ENCODE peak calls at places on chromosomes 11 and 22, in six cellular contexts. One of them, this sample, is unnamed.

GRCh38 chr11:27409060-27409459 is 46.0 kb upstream of the CCDC34 start:
- DNase-seq in H1: no peak
- DNase-seq in endothelial cell of umbilical vein: no peak
- DNase-seq in K562: no peak
- DNase-seq in HepG2: no peak
- DNase-seq in A549: no peak
- DNase-seq in this sample: no peak

GRCh38 chr22:39253427-39254070 is 8.8 kb upstream of the PDGFB start:
- DNase-seq in K562: peak; percentile 70
- DNase-seq in endothelial cell of umbilical vein: peak; percentile 92
- DNase-seq in HepG2: no peak
- DNase-seq in H1: no peak
- DNase-seq in A549: peak; percentile 86
- DNase-seq in this sample: no peak

GRCh38 chr11:8090756-8091155 is 9.7 kb downstream of the TUB start:
- DNase-seq in endothelial cell of umbilical vein: peak; percentile 41
- DNase-seq in HepG2: peak; percentile 20
- DNase-seq in A549: no peak
- DNase-seq in H1: peak; percentile 44
- DNase-seq in K562: peak; percentile 48
- DNase-seq in this sample: peak; percentile 85

GRCh38 chr11:60700689-60701508 is 1.5 kb downstream of the MS4A8 start:
- DNase-seq in endothelial cell of umbilical vein: peak; percentile 24
- DNase-seq in H1: no peak
- DNase-seq in K562: peak; percentile 23
- DNase-seq in HepG2: peak; percentile 29
- DNase-seq in A549: peak; percentile 24
- DNase-seq in this sample: peak; percentile 50

GRCh38 chr11:68655406-68655805 is 28.9 kb upstream of the GAL start:
- DNase-seq in endothelial cell of umbilical vein: no peak
- DNase-seq in HepG2: no peak
- DNase-seq in K562: no peak
- DNase-seq in H1: no peak
- DNase-seq in A549: no peak
- DNase-seq in this sample: no peak

GRCh38 chr11:117328414-117329010 is 858 bp downstream of the CEP164 start:
- DNase-seq in A549: no peak
- DNase-seq in K562: peak; percentile 64
- DNase-seq in HepG2: no peak
- DNase-seq in H1: no peak
- DNase-seq in endothelial cell of umbilical vein: peak; percentile 67
- DNase-seq in this sample: no peak

GRCh38 chr11:117220999-117221774 is 10.7 kb downstream of the PCSK7 start:
- DNase-seq in HepG2: no peak
- DNase-seq in endothelial cell of umbilical vein: no peak
- DNase-seq in H1: no peak
- DNase-seq in K562: no peak
- DNase-seq in A549: no peak
- DNase-seq in this sample: no peak

GRCh38 chr11:119023741-119024140 is 5.2 kb downstream of the TRAPPC4 start:
- DNase-seq in A549: no peak
- DNase-seq in K562: no peak
- DNase-seq in HepG2: no peak
- DNase-seq in endothelial cell of umbilical vein: no peak
- DNase-seq in H1: no peak
- DNase-seq in this sample: no peak

GRCh38 chr22:25453557-25453956 is 110.9 kb upstream of the GRK3 start:
- DNase-seq in HepG2: no peak
- DNase-seq in K562: no peak
- DNase-seq in endothelial cell of umbilical vein: no peak
- DNase-seq in H1: no peak
- DNase-seq in A549: no peak
- DNase-seq in this sample: no peak

GRCh38 chr11:126308271-126308671 is 4.4 kb downstream of the DCPS start:
- DNase-seq in K562: no peak
- DNase-seq in H1: no peak
- DNase-seq in A549: no peak
- DNase-seq in endothelial cell of umbilical vein: no peak
- DNase-seq in HepG2: no peak
- DNase-seq in this sample: no peak

GRCh38 chr11:19768197-19768596 is 55.6 kb downstream of the NAV2 start:
- DNase-seq in H1: no peak
- DNase-seq in HepG2: no peak
- DNase-seq in endothelial cell of umbilical vein: no peak
- DNase-seq in K562: no peak
- DNase-seq in A549: no peak
- DNase-seq in this sample: no peak

GRCh38 chr22:23068096-23068831 is 2.1 kb upstream of the GNAZ start:
- DNase-seq in A549: no peak
- DNase-seq in endothelial cell of umbilical vein: no peak
- DNase-seq in HepG2: no peak
- DNase-seq in K562: no peak
- DNase-seq in H1: no peak
- DNase-seq in this sample: peak; percentile 4

DNA sequence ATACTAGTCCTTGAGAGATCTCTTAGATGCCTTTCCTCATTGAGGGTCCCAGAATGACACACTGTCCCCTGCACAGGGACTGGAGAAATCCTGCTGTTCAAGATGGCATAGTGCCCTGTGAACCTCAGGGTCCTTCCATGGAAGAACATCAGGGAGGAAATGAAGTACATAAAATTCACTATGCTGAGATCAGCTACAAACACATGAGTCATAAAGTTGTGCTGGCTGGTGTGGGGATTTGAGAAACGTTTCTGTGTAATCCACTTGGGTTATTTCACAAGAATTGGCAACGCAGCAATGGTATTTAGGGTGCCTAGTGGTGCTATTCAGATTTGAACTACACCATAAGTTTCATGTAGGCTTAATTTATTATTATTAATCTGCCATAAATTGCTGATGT is 174.4 kb downstream of the MAML2 start:
- DNase-seq in HepG2: no peak
- DNase-seq in K562: no peak
- DNase-seq in H1: no peak
- DNase-seq in A549: peak; percentile 44
- DNase-seq in endothelial cell of umbilical vein: peak; percentile 69
- DNase-seq in this sample: no peak
- TF ChIP-seq JUN in HepG2: no peak
- TF ChIP-seq JUN in K562: no peak
- TF ChIP-seq JUN in H1: no peak
- TF ChIP-seq JUN in A549: no peak
- TF ChIP-seq JUN in endothelial cell of umbilical vein: peak; percentile 64
- TF ChIP-seq JUN in this sample: no peak

DNA sequence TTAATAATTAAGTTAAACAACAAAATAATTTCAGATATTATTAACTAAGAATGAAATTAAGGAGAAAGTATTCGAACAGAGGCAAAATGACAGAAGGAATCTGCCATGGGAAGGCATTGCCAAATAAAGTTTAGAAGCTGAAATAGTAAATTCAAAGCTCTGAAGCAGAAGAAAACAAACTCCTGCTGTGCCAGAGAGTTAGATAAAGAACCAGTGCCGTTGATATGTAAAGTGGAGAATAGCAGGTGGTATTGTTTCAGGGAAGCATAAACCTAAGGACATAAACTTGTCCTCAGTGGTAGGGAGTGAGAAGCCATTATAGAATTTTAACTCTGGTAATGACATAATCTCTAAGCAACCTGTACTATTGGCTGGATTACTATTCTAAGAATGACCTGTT is 2.7 kb upstream of the HBG2 start:
- DNase-seq in endothelial cell of umbilical vein: no peak
- DNase-seq in K562: no peak
- DNase-seq in H1: no peak
- DNase-seq in A549: no peak
- DNase-seq in HepG2: no peak
- DNase-seq in this sample: no peak
- TF ChIP-seq JUN in endothelial cell of umbilical vein: no peak
- TF ChIP-seq JUN in K562: no peak
- TF ChIP-seq JUN in H1: no peak
- TF ChIP-seq JUN in A549: no peak
- TF ChIP-seq JUN in HepG2: no peak
- TF ChIP-seq JUN in this sample: no peak

DNA sequence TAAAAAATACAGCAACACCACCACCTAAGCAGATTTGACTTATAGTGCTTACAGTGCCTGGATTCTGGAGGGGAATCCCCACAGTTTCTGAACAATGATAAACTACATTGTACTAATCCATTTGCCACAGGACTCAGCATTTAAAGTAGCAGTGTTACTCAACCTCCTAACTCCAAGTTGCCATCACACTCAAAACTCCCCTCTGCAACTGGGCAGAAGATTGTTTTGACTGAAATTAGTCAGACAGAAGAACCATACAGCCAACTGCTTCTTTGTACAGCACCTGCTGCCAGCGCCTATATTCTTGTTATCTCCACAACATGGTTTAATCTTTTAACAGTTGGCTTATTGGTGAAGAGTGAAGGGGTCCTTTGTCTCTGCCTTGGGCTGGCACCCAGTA is 273.3 kb downstream of the DCDC1 start:
- DNase-seq in K562: no peak
- DNase-seq in H1: no peak
- DNase-seq in A549: no peak
- DNase-seq in HepG2: no peak
- DNase-seq in endothelial cell of umbilical vein: no peak
- DNase-seq in this sample: no peak
- TF ChIP-seq JUN in K562: no peak
- TF ChIP-seq JUN in H1: no peak
- TF ChIP-seq JUN in A549: no peak
- TF ChIP-seq JUN in HepG2: no peak
- TF ChIP-seq JUN in endothelial cell of umbilical vein: no peak
- TF ChIP-seq JUN in this sample: no peak

GRCh38 chr11:41997860-41998259 is 538.4 kb upstream of the LRRC4C start:
- DNase-seq in K562: no peak
- DNase-seq in A549: no peak
- DNase-seq in HepG2: no peak
- DNase-seq in H1: no peak
- DNase-seq in endothelial cell of umbilical vein: no peak
- DNase-seq in this sample: no peak
- TF ChIP-seq JUN in K562: no peak
- TF ChIP-seq JUN in A549: no peak
- TF ChIP-seq JUN in HepG2: no peak
- TF ChIP-seq JUN in H1: no peak
- TF ChIP-seq JUN in endothelial cell of umbilical vein: no peak
- TF ChIP-seq JUN in this sample: no peak

GRCh38 chr11:13333456-13333957 is 55.9 kb downstream of the BMAL1 start:
- DNase-seq in endothelial cell of umbilical vein: no peak
- DNase-seq in H1: no peak
- DNase-seq in K562: no peak
- DNase-seq in HepG2: peak; percentile 18
- DNase-seq in A549: no peak
- DNase-seq in this sample: no peak
- TF ChIP-seq JUN in endothelial cell of umbilical vein: no peak
- TF ChIP-seq JUN in H1: no peak
- TF ChIP-seq JUN in K562: no peak
- TF ChIP-seq JUN in HepG2: no peak
- TF ChIP-seq JUN in A549: peak; percentile 49
- TF ChIP-seq JUN in this sample: no peak

GRCh38 chr11:43576834-43577521 is 103.6 kb upstream of the HSD17B12 start:
- DNase-seq in HepG2: peak; percentile 32
- DNase-seq in endothelial cell of umbilical vein: peak; percentile 40
- DNase-seq in H1: no peak
- DNase-seq in A549: peak; percentile 66
- DNase-seq in K562: peak; percentile 84
- DNase-seq in this sample: peak; percentile 92
- TF ChIP-seq JUN in HepG2: no peak
- TF ChIP-seq JUN in endothelial cell of umbilical vein: no peak
- TF ChIP-seq JUN in H1: no peak
- TF ChIP-seq JUN in A549: no peak
- TF ChIP-seq JUN in K562: peak; percentile 70
- TF ChIP-seq JUN in this sample: peak; percentile 61

GRCh38 chr11:104094576-104094975 is 58.1 kb downstream of the DDI1 start:
- DNase-seq in HepG2: no peak
- DNase-seq in A549: no peak
- DNase-seq in endothelial cell of umbilical vein: no peak
- DNase-seq in H1: no peak
- DNase-seq in K562: no peak
- DNase-seq in this sample: no peak
- TF ChIP-seq JUN in HepG2: no peak
- TF ChIP-seq JUN in A549: no peak
- TF ChIP-seq JUN in endothelial cell of umbilical vein: no peak
- TF ChIP-seq JUN in H1: no peak
- TF ChIP-seq JUN in K562: no peak
- TF ChIP-seq JUN in this sample: no peak

DNA sequence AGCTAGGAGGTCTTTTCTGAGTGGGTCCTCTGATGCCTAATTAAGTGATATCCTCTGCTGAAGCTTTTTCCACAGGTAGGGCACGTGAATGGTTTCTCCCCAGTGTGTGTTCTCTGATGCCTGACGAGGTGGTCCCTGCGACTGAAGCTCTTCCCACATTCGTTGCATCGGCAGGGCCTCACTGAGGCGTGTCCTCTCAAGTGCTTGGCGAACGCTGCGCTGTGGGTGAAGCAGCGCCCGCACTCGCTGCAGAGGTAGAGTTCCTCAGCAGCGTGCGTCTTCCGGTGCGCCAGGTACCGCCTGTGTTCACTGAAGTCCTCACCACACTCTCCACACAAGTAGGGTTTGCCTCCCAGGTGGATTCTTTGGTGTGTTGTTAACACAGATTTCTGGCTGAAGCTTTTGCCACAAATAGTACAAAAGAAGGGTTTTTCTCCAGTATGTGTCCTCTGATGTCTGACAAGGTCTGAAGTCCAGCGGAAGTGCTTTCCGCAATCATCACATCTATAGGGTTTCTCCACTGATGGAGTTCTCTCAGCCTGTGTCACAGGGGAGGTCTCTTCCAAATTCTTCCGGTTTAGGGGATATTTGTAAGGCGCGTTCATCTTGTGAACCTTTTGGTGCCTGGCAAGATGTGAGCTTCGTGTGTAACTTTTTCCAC is 15.3 kb downstream of the ZNF202 start:
- DNase-seq in K562: no peak
- DNase-seq in HepG2: no peak
- DNase-seq in endothelial cell of umbilical vein: no peak
- DNase-seq in H1: no peak
- DNase-seq in A549: no peak
- DNase-seq in this sample: no peak
- TF ChIP-seq JUN in K562: no peak
- TF ChIP-seq JUN in HepG2: no peak
- TF ChIP-seq JUN in endothelial cell of umbilical vein: no peak
- TF ChIP-seq JUN in H1: no peak
- TF ChIP-seq JUN in A549: no peak
- TF ChIP-seq JUN in this sample: no peak

GRCh38 chr22:22057617-22058378 is 75.2 kb upstream of the TOP3B start:
- DNase-seq in A549: no peak
- DNase-seq in HepG2: no peak
- DNase-seq in endothelial cell of umbilical vein: no peak
- DNase-seq in H1: no peak
- DNase-seq in K562: no peak
- DNase-seq in this sample: no peak
- TF ChIP-seq JUN in A549: no peak
- TF ChIP-seq JUN in HepG2: no peak
- TF ChIP-seq JUN in endothelial cell of umbilical vein: no peak
- TF ChIP-seq JUN in H1: no peak
- TF ChIP-seq JUN in K562: no peak
- TF ChIP-seq JUN in this sample: no peak

GRCh38 chr11:32960553-32961164 is 55.0 kb upstream of the DEPDC7 start:
- DNase-seq in A549: no peak
- DNase-seq in K562: peak; percentile 55
- DNase-seq in H1: no peak
- DNase-seq in endothelial cell of umbilical vein: peak; percentile 60
- DNase-seq in HepG2: peak; percentile 52
- DNase-seq in this sample: no peak
- TF ChIP-seq JUN in A549: no peak
- TF ChIP-seq JUN in K562: no peak
- TF ChIP-seq JUN in H1: no peak
- TF ChIP-seq JUN in endothelial cell of umbilical vein: no peak
- TF ChIP-seq JUN in HepG2: no peak
- TF ChIP-seq JUN in this sample: no peak

This sample was measured in WTC11.